ENCODE peak calls at places on chromosome 2, in ten cellular contexts. L is upper lobe of right lung; M is GM23248; F is neuronal stem cell; J is CD4-positive, CD25-positive, alpha-beta regulatory T cell; Y is tibial artery; H is AG04450; C is BJ; G is A549; U is HFF-Myc. V is an unnamed sample.

GRCh38 chr2:175170679-175171304 is 2.8 kb upstream of the ATF2 start:
- DNase-seq in J (no peak), G (no peak), L (no peak), F (no peak), M (no peak), C (no peak), H (no peak), Y (no peak), U (no peak), V (no peak)

GRCh38 chr2:238895901-238896600 is 48.2 kb downstream of the TWIST2 start:
- DNase-seq in G (no peak), L (no peak), J (no peak), Y (peak; percentile 91), U (peak; percentile 88), C (peak; percentile 94), M (peak; percentile 92), F (no peak), H (peak; percentile 56), V (no peak)

GRCh38 chr2:141242008-141242407 is 888.8 kb downstream of the LRP1B start:
- DNase-seq in J (no peak), G (no peak), M (no peak), H (no peak), C (no peak), F (no peak), Y (no peak), U (no peak), L (no peak), V (no peak)

GRCh38 chr2:241872313-241872642 is 2.7 kb downstream of the RTP5 start:
- DNase-seq in J (no peak), G (no peak), F (no peak), U (no peak), Y (no peak), C (no peak), M (no peak), L (no peak), H (no peak), V (no peak)

GRCh38 chr2:129379411-129379810 is 600.1 kb upstream of the RAB6C start:
- DNase-seq in H (no peak), F (no peak), U (no peak), L (no peak), J (no peak), M (no peak), G (no peak), Y (no peak), C (no peak), V (no peak)

GRCh38 chr2:117169036-117169765 is 645.3 kb upstream of the DDX18 start:
- DNase-seq in G (no peak), H (no peak), Y (no peak), J (no peak), L (no peak), M (no peak), U (no peak), C (no peak), F (no peak), V (no peak)

GRCh38 chr2:62812921-62813825 is 107.7 kb downstream of the EHBP1 start:
- DNase-seq in G (no peak), M (no peak), Y (no peak), H (no peak), F (no peak), U (no peak), J (no peak), C (no peak), L (no peak), V (no peak)

GRCh38 chr2:237191693-237192076 is 106.0 kb downstream of the COPS8 start:
- DNase-seq in L (no peak), J (no peak), F (no peak), M (no peak), U (no peak), Y (no peak), G (no peak), C (no peak), H (no peak), V (no peak)

GRCh38 chr2:44740678-44741077 is 200.8 kb upstream of the SIX3 start:
- DNase-seq in C (no peak), F (no peak), M (peak; percentile 42), G (no peak), L (no peak), Y (no peak), U (no peak), H (no peak), J (no peak), V (no peak)

GRCh38 chr2:196464311-196464710 is 175.2 kb upstream of the CCDC150 start:
- DNase-seq in C (no peak), L (no peak), G (no peak), J (no peak), F (no peak), M (no peak), Y (no peak), U (no peak), H (no peak), V (no peak)

GRCh38 chr2:196454492-196454891 is 185.0 kb upstream of the CCDC150 start:
- DNase-seq in J (no peak), F (no peak), L (no peak), H (no peak), U (no peak), C (no peak), Y (no peak), M (no peak), G (no peak), V (no peak)

GRCh38 chr2:196453613-196454047 is 185.9 kb upstream of the CCDC150 start:
- DNase-seq in J (peak; percentile 13), L (no peak), F (peak; percentile 21), H (peak; percentile 34), G (peak; percentile 59), M (peak; percentile 63), U (peak; percentile 30), C (no peak), Y (no peak), V (peak; percentile 25)

GRCh38 chr2:196463706-196464105 is 175.8 kb upstream of the CCDC150 start:
- DNase-seq in C (no peak), Y (no peak), L (no peak), J (no peak), F (no peak), G (no peak), U (no peak), M (no peak), H (no peak), V (no peak)

GRCh38 chr2:196459539-196459938 is 180.0 kb upstream of the CCDC150 start:
- DNase-seq in J (no peak), Y (no peak), L (no peak), U (no peak), G (no peak), M (no peak), H (no peak), F (no peak), C (no peak), V (no peak)
- H3K4me3 ChIP-seq in J (no peak overlapping the region), Y (no peak overlapping the region), L (no peak overlapping the region), U (no peak overlapping the region), G (no peak overlapping the region), M (no peak overlapping the region), H (no peak overlapping the region), F (no peak overlapping the region), C (no peak overlapping the region), V (no peak overlapping the region)

GRCh38 chr2:24919100-24919976 is 699 bp downstream of the ADCY3 start:
- DNase-seq in M (peak; percentile 65), H (no peak), U (no peak), J (peak; percentile 56), F (peak; percentile 21), Y (peak; percentile 64), G (peak; percentile 37), C (no peak), L (no peak), V (peak; percentile 69)

GRCh38 chr2:24915796-24916195 is 4.2 kb downstream of the ADCY3 start:
- DNase-seq in L (no peak), G (no peak), J (no peak), F (no peak), H (no peak), U (no peak), M (peak; percentile 41), Y (no peak), C (no peak), V (no peak)

GRCh38 chr2:24918326-24919099 is 1.5 kb downstream of the ADCY3 start:
- DNase-seq in M (peak; percentile 27), G (no peak), H (no peak), L (no peak), J (no peak), Y (peak; percentile 68), C (no peak), U (no peak), F (no peak), V (no peak)

GRCh38 chr2:24917086-24917485 is 3.0 kb downstream of the ADCY3 start:
- DNase-seq in J (no peak), F (no peak), M (peak; percentile 35), U (no peak), Y (peak; percentile 42), C (no peak), H (no peak), G (no peak), L (no peak), V (no peak)

DNA sequence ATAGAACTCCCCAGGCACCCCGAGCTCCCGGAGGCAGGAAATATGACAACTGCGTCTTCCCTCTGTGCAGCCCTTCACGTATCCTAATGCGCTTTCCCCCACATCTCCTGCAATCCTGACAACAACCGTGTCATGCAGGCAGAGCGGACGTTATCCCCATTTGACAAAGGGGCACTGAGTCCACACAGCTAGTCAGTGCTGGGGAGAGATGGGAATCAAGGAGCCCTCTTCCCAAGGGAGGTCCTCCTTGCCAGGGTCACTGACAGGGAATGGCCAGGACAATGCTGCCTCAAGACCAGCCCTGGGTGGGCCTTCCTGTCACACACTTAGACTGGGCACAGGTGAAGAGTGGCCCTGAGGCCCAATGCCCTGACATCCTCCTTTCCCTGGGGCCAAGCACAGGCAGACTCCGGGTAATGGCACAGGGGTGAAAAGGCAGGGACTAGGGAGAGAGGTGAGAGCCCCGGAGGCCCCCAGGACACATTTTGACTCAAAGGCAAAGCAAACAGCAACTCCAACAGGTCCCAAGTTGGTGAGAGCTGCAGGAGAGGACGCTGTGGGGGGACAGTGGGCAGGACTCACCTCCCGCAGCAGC is 2.2 kb downstream of the ADCY3 start:
- DNase-seq in H (no peak), L (no peak), U (no peak), F (no peak), C (no peak), Y (peak; percentile 57), J (no peak), M (no peak), G (no peak), V (no peak)
- H3K4me3 ChIP-seq in H (no peak overlapping the region), L (peak overlapping the region; percentile 51), U (peak overlapping the region; percentile 51), F (peak overlapping the region; percentile 7), C (no peak overlapping the region), Y (peak overlapping the region; percentile 72), J (no peak overlapping the region), M (no peak overlapping the region), G (no peak overlapping the region), V (no peak overlapping the region)

DNA sequence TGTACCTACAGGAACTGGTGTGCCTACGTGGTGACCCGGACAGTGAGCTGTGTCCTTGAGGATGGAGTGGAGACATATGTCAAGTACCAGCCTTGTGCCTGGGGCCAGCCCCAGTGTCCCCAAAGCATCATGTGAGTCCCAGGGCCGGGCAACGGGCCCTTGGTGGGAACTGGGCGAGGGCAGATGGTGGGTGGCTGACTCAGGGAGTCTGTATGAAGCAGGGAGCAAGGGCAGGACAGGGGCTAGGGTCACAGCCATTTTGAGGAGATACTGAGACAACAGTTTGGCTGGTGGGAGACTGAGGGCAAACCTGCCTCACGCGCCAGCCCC is 1.7 kb downstream of the EMILIN1 start:
- DNase-seq in J (no peak), C (no peak), M (peak; percentile 61), L (no peak), G (no peak), Y (no peak), U (no peak), H (no peak), F (no peak), V (no peak)
- H3K4me3 ChIP-seq in J (no peak overlapping the region), C (peak overlapping the region; percentile 53), M (peak overlapping the region; percentile 81), L (peak overlapping the region; percentile 59), G (no peak overlapping the region), Y (peak overlapping the region; percentile 67), U (peak overlapping the region; percentile 93), H (peak overlapping the region; percentile 85), F (no peak overlapping the region), V (no peak overlapping the region)

GRCh38 chr2:216694826-216695217 is 527 bp downstream of the IGFBP5 start:
- DNase-seq in H (no peak), L (no peak), U (no peak), C (no peak), J (no peak), G (no peak), Y (no peak), M (no peak), F (no peak), V (no peak)
- H3K4me3 ChIP-seq in H (peak overlapping the region; percentile 93), L (peak overlapping the region; percentile 46), U (peak overlapping the region; percentile 44), C (peak overlapping the region; percentile 75), J (no peak overlapping the region), G (peak overlapping the region; percentile 52), Y (peak overlapping the region; percentile 71), M (peak overlapping the region; percentile 81), F (peak overlapping the region; percentile 75), V (no peak overlapping the region)

V was measured in CD8-positive, alpha-beta memory T cell.